ENCODE peak calls at places on chromosomes 11 and 22, in seven cellular contexts. V, M, H, Z, R, C and I are unnamed samples.

GRCh38 chr11:60377737-60378136 is 595 bp upstream of the MS4A7 start:
- DNase-seq in Z (no peak), H (peak; percentile 79), M (no peak), V (no peak), C (no peak), R (no peak), I (no peak)

GRCh38 chr11:33610903-33611302 is 89.7 kb downstream of the C11orf91 start:
- DNase-seq in H (no peak), R (no peak), C (no peak), Z (no peak), V (no peak), M (no peak), I (no peak)

GRCh38 chr22:30185129-30185528 is 61.4 kb downstream of the LIF start:
- DNase-seq in H (no peak), V (no peak), R (no peak), M (no peak), C (no peak), Z (no peak), I (no peak)

GRCh38 chr11:62652156-62653006 is 721 bp downstream of the INTS5 start:
- DNase-seq in M (no peak), H (no peak), Z (no peak), V (no peak), C (no peak), R (no peak), I (no peak)

GRCh38 chr22:40668611-40669390 is 10.5 kb upstream of the MCHR1 start:
- DNase-seq in M (no peak), Z (no peak), V (peak; percentile 95), H (peak; percentile 12), C (no peak), R (no peak), I (no peak)

GRCh38 chr11:9565822-9566560 is 7.5 kb upstream of the WEE1 start:
- DNase-seq in R (no peak), H (peak; percentile 64), M (no peak), C (peak; percentile 88), V (peak; percentile 99), Z (no peak), I (peak; percentile 99)

GRCh38 chr11:48087974-48088681 is 107.8 kb downstream of the PTPRJ start:
- DNase-seq in R (no peak), C (peak; percentile 67), H (peak; percentile 61), M (no peak), Z (no peak), V (no peak), I (peak; percentile 86)

GRCh38 chr22:22927196-22927887 is 39.7 kb downstream of the IGLL5 start:
- DNase-seq in V (no peak), M (no peak), C (no peak), H (no peak), Z (no peak), R (no peak), I (no peak)

GRCh38 chr22:39171623-39172264 is 19.3 kb upstream of the CBX7 start:
- DNase-seq in M (no peak), Z (no peak), H (no peak), C (no peak), R (no peak), V (no peak), I (no peak)

GRCh38 chr11:45180158-45180887 is 33.9 kb downstream of the PRDM11 start:
- DNase-seq in M (no peak), V (peak; percentile 49), Z (peak; percentile 52), C (peak; percentile 67), H (peak; percentile 72), R (peak; percentile 83), I (peak; percentile 93)

GRCh38 chr11:62153617-62154016 is 29.8 kb downstream of the INCENP start:
- DNase-seq in M (no peak), C (no peak), V (no peak), H (no peak), Z (no peak), R (no peak), I (no peak)

GRCh38 chr11:25052844-25053243 is 556.0 kb downstream of the LUZP2 start:
- DNase-seq in Z (no peak), C (no peak), M (no peak), V (no peak), R (no peak), H (no peak), I (peak; percentile 24)

GRCh38 chr11:77471520-77472234 is 2.2 kb downstream of the PAK1 start:
- DNase-seq in C (peak; percentile 36), V (no peak), M (no peak), R (peak; percentile 7), Z (peak; percentile 85), H (peak; percentile 85), I (peak; percentile 70)

GRCh38 chr22:43862074-43862881 is at the start of gene SULT4A1:
- DNase-seq in R (peak; percentile 73), Z (peak; percentile 36), V (peak; percentile 46), C (peak; percentile 70), H (peak; percentile 13), M (no peak), I (peak; percentile 81)

GRCh38 chr11:3074912-3075589 is 17.8 kb upstream of the CARS1 start:
- DNase-seq in M (no peak), C (peak; percentile 63), Z (no peak), V (no peak), H (peak; percentile 93), R (no peak), I (peak; percentile 97)

GRCh38 chr22:37229805-37230672 is 14.0 kb downstream of the RAC2 start:
- DNase-seq in M (no peak), C (no peak), Z (no peak), H (peak; percentile 64), R (no peak), V (peak; percentile 34), I (no peak)

GRCh38 chr11:118892515-118892914 is 8.8 kb downstream of the CXCR5 start:
- DNase-seq in M (no peak), H (peak; percentile 88), V (no peak), C (peak; percentile 54), Z (peak; percentile 63), R (no peak), I (peak; percentile 86)

GRCh38 chr11:24234822-24235508 is 261.9 kb upstream of the LUZP2 start:
- DNase-seq in V (peak; percentile 13), C (peak; percentile 27), M (no peak), H (peak; percentile 16), Z (no peak), R (no peak), I (peak; percentile 64)